ENCODE peak calls at places on chromosomes 16 and 17, in eight cellular contexts. S is stimulated activated CD8-positive, alpha-beta memory T cell treated with anti-CD3 and anti-CD28 coated beads, Interleukin-4, amount 100 ng/mL, for 4 hours; M is M059J; G is LoVo; B is tibial artery; U is uterus; F is kidney epithelial cell; V is A549. Z is an unnamed sample.

GRCh38 chr17:51442112-51442865 is 181.9 kb downstream of the UTP18 start:
- DNase-seq in S (no peak), M (no peak), G (no peak), B (no peak), U (no peak), F (no peak), V (no peak), Z (no peak)

GRCh38 chr17:45825792-45826191 is 18.9 kb upstream of the SPPL2C start:
- DNase-seq in S (no peak), M (no peak), G (no peak), B (no peak), U (no peak), F (no peak), V (no peak), Z (no peak)

GRCh38 chr16:59263980-59264379 is 529.9 kb upstream of the GOT2 start:
- DNase-seq in S (no peak), M (no peak), G (no peak), B (no peak), U (no peak), F (no peak), V (no peak), Z (no peak)

GRCh38 chr17:38657824-38658740 is 16.7 kb downstream of the EPOP start:
- DNase-seq in S (no peak), M (no peak), G (no peak), B (peak), U (no peak), F (no peak), V (no peak), Z (no peak)

GRCh38 chr17:76090517-76091135 is 11.6 kb downstream of the ZACN start:
- DNase-seq in S (no peak), M (no peak), G (no peak), B (no peak), U (no peak), F (no peak), V (no peak), Z (no peak)

GRCh38 chr16:11128211-11129123 is 127.5 kb downstream of the SOCS1 start:
- DNase-seq in S (no peak), M (no peak), G (no peak), B (peak), U (peak), F (no peak), V (no peak), Z (no peak)

GRCh38 chr17:60555786-60556185 is 29.7 kb upstream of the APPBP2 start:
- DNase-seq in S (no peak), M (no peak), G (no peak), B (no peak), U (no peak), F (no peak), V (no peak), Z (no peak)

GRCh38 chr17:31595666-31596381 is 204.3 kb downstream of the RAB11FIP4 start:
- DNase-seq in S (no peak), M (peak), G (no peak), B (no peak), U (no peak), F (no peak), V (no peak), Z (peak)

GRCh38 chr16:69108905-69109252 is 3.4 kb downstream of the HAS3 start:
- DNase-seq in S (no peak), M (no peak), G (no peak), B (peak), U (no peak), F (no peak), V (no peak), Z (no peak)

GRCh38 chr17:69500911-69501429 is 86.5 kb downstream of the MAP2K6 start:
- DNase-seq in S (no peak), M (no peak), G (no peak), B (no peak), U (no peak), F (no peak), V (no peak), Z (no peak)

GRCh38 chr17:49360796-49361128 is 1.3 kb downstream of the ZNF652 start:
- DNase-seq in S (no peak), M (no peak), G (peak), B (no peak), U (no peak), F (no peak), V (no peak), Z (no peak)

GRCh38 chr17:74212262-74212912 is 984 bp upstream of the TTYH2 start:
- DNase-seq in S (no peak), M (no peak), G (peak), B (no peak), U (no peak), F (no peak), V (no peak), Z (no peak)

GRCh38 chr16:76265434-76266045 is 11.7 kb upstream of the CNTNAP4 start:
- DNase-seq in S (no peak), M (peak), G (peak), B (no peak), U (no peak), F (no peak), V (peak), Z (no peak)

GRCh38 chr16:62638964-62639861 is 603.0 kb upstream of the CDH8 start:
- DNase-seq in S (no peak), M (no peak), G (no peak), B (no peak), U (no peak), F (no peak), V (no peak), Z (no peak)

GRCh38 chr17:40422990-40423611 is 5.4 kb upstream of the TOP2A start:
- DNase-seq in S (no peak), M (peak), G (no peak), B (no peak), U (no peak), F (no peak), V (peak), Z (no peak)

GRCh38 chr17:50064253-50064991 is 8.5 kb downstream of the ITGA3 start:
- DNase-seq in S (no peak), M (peak), G (no peak), B (peak), U (peak), F (peak), V (peak), Z (peak)

Z was measured in coronary artery.